ENCODE peak calls at places on chromosomes 6 and 20, in six cellular contexts. D is fibroblast of pulmonary artery, M is thoracic aorta, B is left ventricle myocardium inferior, G is HL-60, U is kidney. J is an unnamed sample.

GRCh38 chr6:170067257-170067656 is 223.6 kb downstream of the DLL1 start:
- DNase-seq in D (no peak), M (no peak), B (no peak), G (no peak), U (peak), J (no peak)

GRCh38 chr6:149271348-149272340 is 45.9 kb upstream of the TAB2 start:
- DNase-seq in D (peak), M (no peak), B (no peak), G (peak), U (no peak), J (no peak)

GRCh38 chr6:99492137-99492536 is 23.1 kb downstream of the USP45 start:
- DNase-seq in D (no peak), M (no peak), B (no peak), G (no peak), U (no peak), J (no peak)

GRCh38 chr6:39834866-39835265 is 42.7 kb downstream of the DAAM2 start:
- DNase-seq in D (no peak), M (no peak), B (no peak), G (no peak), U (no peak), J (no peak)

GRCh38 chr20:42567409-42567808 is 622.3 kb downstream of the PTPRT start:
- DNase-seq in D (no peak), M (no peak), B (no peak), G (no peak), U (no peak), J (no peak)

GRCh38 chr6:63368347-63368746 is 48.6 kb upstream of the LGSN start:
- DNase-seq in D (no peak), M (no peak), B (no peak), G (no peak), U (no peak), J (no peak)

GRCh38 chr6:85113934-85114582 is 335.8 kb upstream of the NT5E start:
- DNase-seq in D (peak), M (no peak), B (no peak), G (no peak), U (no peak), J (no peak)

GRCh38 chr6:157198425-157199279 is 124.7 kb downstream of the TMEM242 start:
- DNase-seq in D (peak), M (peak), B (peak), G (no peak), U (peak), J (no peak)

GRCh38 chr6:16473184-16473907 is 235.0 kb downstream of the GMPR start:
- DNase-seq in D (no peak), M (no peak), B (no peak), G (no peak), U (no peak), J (no peak)

GRCh38 chr20:25325073-25325472 is 65.6 kb downstream of the ABHD12 start:
- DNase-seq in D (no peak), M (no peak), B (no peak), G (no peak), U (peak), J (no peak)

GRCh38 chr6:107539849-107540464 is 50.0 kb downstream of the SOBP start:
- DNase-seq in D (no peak), M (no peak), B (no peak), G (no peak), U (no peak), J (no peak)

GRCh38 chr6:135987226-135987625 is 135.7 kb downstream of the PDE7B start:
- DNase-seq in D (no peak), M (no peak), B (no peak), G (no peak), U (no peak), J (no peak)

GRCh38 chr20:1323256-1323655 is 5.7 kb downstream of the SDCBP2 start:
- DNase-seq in D (no peak), M (no peak), B (no peak), G (no peak), U (no peak), J (no peak)

GRCh38 chr6:71228461-71229041 is 60.1 kb upstream of the OGFRL1 start:
- DNase-seq in D (peak), M (no peak), B (no peak), G (no peak), U (no peak), J (no peak)

GRCh38 chr6:78810146-78810545 is 57.2 kb upstream of the IRAK1BP1 start:
- DNase-seq in D (peak), M (no peak), B (no peak), G (no peak), U (no peak), J (peak)

GRCh38 chr6:159720708-159721107 is 6.6 kb upstream of the WTAP start:
- DNase-seq in D (peak), M (no peak), B (no peak), G (no peak), U (no peak), J (no peak)

GRCh38 chr6:53624491-53624890 is 41.1 kb downstream of the KLHL31 start:
- DNase-seq in D (no peak), M (no peak), B (no peak), G (no peak), U (no peak), J (no peak)

GRCh38 chr6:799769-800168 is 106.8 kb upstream of the EXOC2 start:
- DNase-seq in D (no peak), M (no peak), B (no peak), G (no peak), U (no peak), J (no peak)

GRCh38 chr6:15502451-15503345 is 160.1 kb downstream of the DTNBP1 start:
- DNase-seq in D (peak), M (no peak), B (no peak), G (no peak), U (no peak), J (no peak)

GRCh38 chr20:43895235-43895634 is 19.4 kb upstream of the TOX2 start:
- DNase-seq in D (peak), M (no peak), B (no peak), G (no peak), U (no peak), J (no peak)
- H3K4me3 ChIP-seq in D (no peak), M (no peak), B (no peak), G (no peak), U (no peak), J (no peak)

GRCh38 chr6:90216081-90216977 is 80.3 kb downstream of the BACH2 start:
- DNase-seq in D (no peak), M (no peak), B (no peak), G (no peak), U (peak), J (no peak)
- TF ChIP-seq CTCF in D (no peak), M (no peak), B (no peak), G (no peak), U (no peak), J (no peak)

GRCh38 chr6:34181903-34182302 is 36.0 kb upstream of the GRM4 start:
- DNase-seq in D (no peak), M (no peak), B (no peak), G (no peak), U (peak), J (no peak)

GRCh38 chr6:34177181-34177591 is 31.3 kb upstream of the GRM4 start:
- DNase-seq in D (no peak), M (no peak), B (no peak), G (no peak), U (peak), J (no peak)

GRCh38 chr6:34179106-34179720 is 33.3 kb upstream of the GRM4 start:
- DNase-seq in D (no peak), M (no peak), B (no peak), G (no peak), U (peak), J (no peak)

GRCh38 chr6:34178361-34179105 is 32.6 kb upstream of the GRM4 start:
- DNase-seq in D (no peak), M (no peak), B (no peak), G (no peak), U (peak), J (no peak)

GRCh38 chr6:34182751-34183531 is 37.1 kb upstream of the GRM4 start:
- DNase-seq in D (no peak), M (no peak), B (no peak), G (peak), U (peak), J (no peak)
- H3K4me3 ChIP-seq in D (no peak), M (peak), B (no peak), G (peak), U (no peak), J (no peak)

GRCh38 chr20:57498425-57499400 is 26.2 kb downstream of the CTCFL start:
- DNase-seq in D (peak), M (no peak), B (no peak), G (no peak), U (no peak), J (no peak)
- TF ChIP-seq CTCF in D (peak), M (no peak), B (peak), G (peak), U (peak), J (peak)

DNA sequence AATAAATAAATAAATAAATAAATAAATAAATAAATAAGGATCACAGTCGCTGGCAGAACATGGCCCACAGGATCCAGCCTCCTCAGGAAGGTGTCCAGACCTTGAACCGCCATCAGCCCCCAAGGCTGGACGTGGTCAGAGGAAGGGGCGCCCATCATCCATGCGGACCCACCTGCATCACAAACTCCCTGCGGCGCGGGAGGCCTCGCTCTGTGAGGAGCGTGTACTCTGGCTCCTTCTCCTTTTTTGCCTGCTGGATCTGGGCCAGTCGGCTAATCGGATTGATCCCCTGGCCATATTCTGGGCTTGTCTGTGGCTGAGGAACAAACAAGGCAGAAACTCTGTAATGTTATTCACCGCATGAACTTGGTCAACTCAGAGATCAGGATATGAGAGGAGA is 65.2 kb downstream of the STAU1 start:
- DNase-seq in D (no peak), M (no peak), B (no peak), G (no peak), U (no peak), J (no peak)
- H3K4me3 ChIP-seq in D (no peak), M (no peak), B (no peak), G (no peak), U (no peak), J (no peak)

DNA sequence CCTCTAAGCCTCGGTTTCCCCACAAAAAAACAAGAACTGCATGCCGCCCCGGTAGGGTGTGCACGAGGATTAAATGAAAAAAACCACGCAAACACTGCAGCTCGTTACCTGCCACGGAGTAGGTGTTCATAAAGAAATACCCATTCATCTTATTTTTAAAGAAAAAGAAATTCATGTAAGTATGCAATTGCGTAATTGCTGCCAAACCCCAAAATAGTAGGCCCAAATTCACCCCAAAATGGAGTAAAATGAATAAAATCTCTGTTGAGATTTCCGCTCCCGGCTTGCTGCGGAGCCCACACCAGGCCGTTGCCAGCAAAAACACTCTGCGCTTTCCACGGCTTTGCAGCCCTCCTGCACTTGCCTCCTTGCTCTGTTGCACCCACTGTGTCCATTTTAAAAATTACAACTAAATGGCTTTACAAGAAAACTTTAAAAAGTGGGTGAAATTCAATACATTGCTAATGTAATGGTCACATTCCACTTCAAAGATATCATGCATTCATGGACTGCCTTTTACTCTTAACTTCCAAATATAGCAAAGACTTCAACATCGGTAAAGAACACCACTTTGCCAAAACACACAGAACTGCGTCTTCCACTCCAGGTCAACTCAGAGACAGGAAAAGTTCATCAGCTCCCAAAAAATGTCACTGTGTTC is 125.0 kb downstream of the ZMYND8 start:
- DNase-seq in D (peak), M (no peak), B (no peak), G (no peak), U (no peak), J (no peak)
- TF ChIP-seq CTCF in D (no peak), M (no peak), B (no peak), G (no peak), U (no peak), J (no peak)